ENCODE peak calls at places on chromosomes 4 and X, in five cellular contexts. One of them, this sample, is unnamed.

GRCh38 chrX:8803326-8803725 is 2.1 kb upstream of the FAM9A start:
- DNase-seq in IMR-90: no peak
- DNase-seq in sigmoid colon: no peak
- DNase-seq in heart left ventricle: no peak
- DNase-seq in uterus: no peak
- DNase-seq in this sample: no peak

GRCh38 chrX:105910563-105911105 is 88.3 kb downstream of the NRK start:
- DNase-seq in uterus: no peak
- DNase-seq in IMR-90: no peak
- DNase-seq in heart left ventricle: no peak
- DNase-seq in sigmoid colon: no peak
- DNase-seq in this sample: no peak

GRCh38 chr4:67087897-67088296 is 457.4 kb downstream of the CENPC start:
- DNase-seq in uterus: no peak
- DNase-seq in heart left ventricle: no peak
- DNase-seq in IMR-90: no peak
- DNase-seq in sigmoid colon: no peak
- DNase-seq in this sample: peak

GRCh38 chr4:112201915-112202505 is 29.6 kb upstream of the AP1AR start:
- DNase-seq in uterus: no peak
- DNase-seq in IMR-90: no peak
- DNase-seq in heart left ventricle: no peak
- DNase-seq in sigmoid colon: no peak
- DNase-seq in this sample: no peak

GRCh38 chrX:45070116-45071007 is 130.3 kb downstream of the DIPK2B start:
- DNase-seq in uterus: no peak
- DNase-seq in IMR-90: peak
- DNase-seq in sigmoid colon: no peak
- DNase-seq in heart left ventricle: no peak
- DNase-seq in this sample: peak

GRCh38 chrX:30275498-30275897 is 28.6 kb downstream of the MAGEB1 start:
- DNase-seq in heart left ventricle: no peak
- DNase-seq in sigmoid colon: no peak
- DNase-seq in uterus: no peak
- DNase-seq in IMR-90: peak
- DNase-seq in this sample: peak

GRCh38 chrX:152450076-152450475 is 1.0 kb downstream of the GABRA3 start:
- DNase-seq in uterus: no peak
- DNase-seq in IMR-90: no peak
- DNase-seq in sigmoid colon: no peak
- DNase-seq in heart left ventricle: no peak
- DNase-seq in this sample: no peak

GRCh38 chr4:84967292-84967651 is 782 bp upstream of the WDFY3 start:
- DNase-seq in sigmoid colon: no peak
- DNase-seq in IMR-90: peak
- DNase-seq in uterus: peak
- DNase-seq in heart left ventricle: no peak
- DNase-seq in this sample: no peak

GRCh38 chr4:156545003-156545785 is 426.4 kb downstream of the PDGFC start:
- DNase-seq in heart left ventricle: no peak
- DNase-seq in uterus: no peak
- DNase-seq in IMR-90: peak
- DNase-seq in sigmoid colon: no peak
- DNase-seq in this sample: peak

GRCh38 chr4:167234388-167234881 is at the start of gene SPOCK3:
- DNase-seq in sigmoid colon: no peak
- DNase-seq in heart left ventricle: peak
- DNase-seq in IMR-90: no peak
- DNase-seq in uterus: no peak
- DNase-seq in this sample: no peak

GRCh38 chr4:81663368-81663767 is 191.7 kb upstream of the RASGEF1B start:
- DNase-seq in uterus: no peak
- DNase-seq in sigmoid colon: no peak
- DNase-seq in IMR-90: no peak
- DNase-seq in heart left ventricle: no peak
- DNase-seq in this sample: no peak

GRCh38 chr4:143667461-143667860 is 33.0 kb downstream of the FREM3 start:
- DNase-seq in sigmoid colon: peak
- DNase-seq in heart left ventricle: no peak
- DNase-seq in uterus: peak
- DNase-seq in IMR-90: peak
- DNase-seq in this sample: no peak

GRCh38 chr4:145804134-145804533 is 124.2 kb downstream of the C4orf51 start:
- DNase-seq in heart left ventricle: no peak
- DNase-seq in uterus: peak
- DNase-seq in sigmoid colon: no peak
- DNase-seq in IMR-90: peak
- DNase-seq in this sample: no peak

GRCh38 chr4:2417196-2417764 is 1.2 kb downstream of the ZFYVE28 start:
- DNase-seq in heart left ventricle: no peak
- DNase-seq in uterus: no peak
- DNase-seq in sigmoid colon: no peak
- DNase-seq in IMR-90: no peak
- DNase-seq in this sample: no peak

GRCh38 chr4:62225972-62226371 is 1025.8 kb downstream of the ADGRL3 start:
- DNase-seq in IMR-90: no peak
- DNase-seq in uterus: no peak
- DNase-seq in sigmoid colon: no peak
- DNase-seq in heart left ventricle: no peak
- DNase-seq in this sample: no peak

GRCh38 chr4:71980976-71981375 is 50.8 kb upstream of the NPFFR2 start:
- DNase-seq in IMR-90: no peak
- DNase-seq in heart left ventricle: no peak
- DNase-seq in uterus: no peak
- DNase-seq in sigmoid colon: no peak
- DNase-seq in this sample: no peak

GRCh38 chr4:112170451-112170993 is 25.3 kb downstream of the FAM241A start:
- DNase-seq in IMR-90: peak
- DNase-seq in uterus: no peak
- DNase-seq in sigmoid colon: no peak
- DNase-seq in heart left ventricle: no peak
- DNase-seq in this sample: peak

DNA sequence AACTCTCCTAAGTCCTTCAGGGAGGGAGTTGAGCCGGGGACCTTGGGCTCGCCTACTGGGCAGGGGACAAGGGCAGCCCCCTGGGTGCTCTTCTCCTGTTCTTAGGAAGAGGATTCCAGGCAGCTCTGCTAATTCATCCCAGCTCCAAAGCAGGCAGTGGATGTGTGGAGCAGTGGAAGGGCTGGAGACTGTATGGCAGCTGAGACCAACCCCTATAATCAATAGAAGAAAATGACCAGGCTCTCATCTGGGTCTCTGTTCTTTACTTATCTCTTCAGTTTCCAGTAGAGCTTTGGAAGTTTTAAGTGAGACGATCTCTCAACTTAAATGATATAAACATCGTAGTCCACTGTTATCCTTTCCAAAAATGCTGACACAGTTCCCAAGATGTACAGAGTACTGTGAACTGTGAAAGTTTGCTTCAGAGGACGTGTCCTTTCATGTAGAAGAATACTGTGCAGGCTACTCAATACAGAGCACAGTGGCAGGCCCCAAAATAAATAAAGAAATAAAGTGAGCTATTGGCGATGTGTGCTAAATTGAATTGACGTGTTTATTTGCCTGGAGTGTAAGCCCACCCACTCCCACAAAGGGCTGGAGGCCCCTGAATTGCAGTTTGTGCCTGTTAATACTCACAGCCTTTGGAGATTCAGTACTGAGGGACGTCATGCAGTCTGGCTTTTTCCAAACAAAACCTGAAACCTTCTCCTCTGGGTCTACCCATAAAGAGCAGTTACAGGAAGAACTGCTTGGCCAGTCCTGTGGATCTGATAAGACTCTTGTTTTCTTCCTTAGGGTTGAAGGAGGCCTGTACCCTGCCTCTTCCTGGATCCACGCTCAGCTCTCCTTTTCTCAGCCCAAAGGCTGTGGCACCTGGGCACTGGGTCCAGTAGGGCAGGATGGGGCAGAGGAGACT is 66.2 kb downstream of the SOWAHB start:
- DNase-seq in IMR-90: peak
- DNase-seq in uterus: no peak
- DNase-seq in heart left ventricle: no peak
- DNase-seq in sigmoid colon: no peak
- DNase-seq in this sample: no peak
- H3K4me3 ChIP-seq in IMR-90: no peak
- H3K4me3 ChIP-seq in uterus: no peak
- H3K4me3 ChIP-seq in heart left ventricle: no peak
- H3K4me3 ChIP-seq in sigmoid colon: no peak
- H3K4me3 ChIP-seq in this sample: no peak

GRCh38 chr4:168787801-168788200 is 222.3 kb downstream of the CBR4 start:
- DNase-seq in IMR-90: no peak
- DNase-seq in sigmoid colon: no peak
- DNase-seq in uterus: no peak
- DNase-seq in heart left ventricle: no peak
- DNase-seq in this sample: no peak

GRCh38 chr4:168782439-168782838 is 227.6 kb downstream of the CBR4 start:
- DNase-seq in heart left ventricle: no peak
- DNase-seq in uterus: no peak
- DNase-seq in sigmoid colon: no peak
- DNase-seq in IMR-90: no peak
- DNase-seq in this sample: no peak

GRCh38 chr4:168781884-168782283 is 228.2 kb downstream of the CBR4 start:
- DNase-seq in uterus: no peak
- DNase-seq in sigmoid colon: no peak
- DNase-seq in IMR-90: no peak
- DNase-seq in heart left ventricle: no peak
- DNase-seq in this sample: no peak

GRCh38 chr4:168787334-168787733 is 222.7 kb downstream of the CBR4 start:
- DNase-seq in heart left ventricle: no peak
- DNase-seq in sigmoid colon: no peak
- DNase-seq in uterus: no peak
- DNase-seq in IMR-90: no peak
- DNase-seq in this sample: no peak

DNA sequence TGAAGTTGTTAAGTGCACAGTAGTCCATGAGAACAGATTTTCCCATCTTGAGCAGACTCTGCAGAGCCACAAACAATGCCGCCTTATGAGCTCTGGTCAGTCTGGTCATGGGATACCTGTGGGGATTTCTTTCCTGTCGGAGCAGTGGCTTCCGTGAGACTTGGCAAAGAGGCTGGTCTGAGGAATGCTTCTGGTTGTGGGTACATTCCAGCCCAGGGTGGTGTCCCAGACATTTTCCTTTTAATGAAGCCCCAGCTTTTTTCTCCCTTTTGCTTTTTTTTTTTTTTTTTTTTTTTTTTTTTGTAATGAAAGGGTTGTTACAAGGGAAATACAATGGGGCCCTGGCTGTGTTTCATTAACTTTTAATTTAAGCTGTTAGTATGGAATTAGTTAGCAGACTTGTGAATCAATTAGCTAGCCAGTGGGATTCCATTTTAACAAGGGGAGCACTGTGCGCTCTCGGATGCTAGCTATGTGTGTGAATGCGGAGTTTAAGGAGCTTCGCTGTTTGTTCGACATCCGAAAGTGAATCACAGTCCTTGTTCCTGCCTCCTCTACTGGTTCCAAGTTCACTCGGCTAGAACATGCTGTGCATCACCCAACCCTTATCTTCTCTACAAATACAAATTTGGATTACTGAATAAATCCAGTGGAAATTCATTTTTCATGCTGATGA is 225.1 kb downstream of the CBR4 start:
- DNase-seq in heart left ventricle: no peak
- DNase-seq in uterus: no peak
- DNase-seq in IMR-90: no peak
- DNase-seq in sigmoid colon: no peak
- DNase-seq in this sample: no peak
- TF ChIP-seq POLR2A in heart left ventricle: no peak
- TF ChIP-seq POLR2A in uterus: no peak
- TF ChIP-seq POLR2A in IMR-90: no peak
- TF ChIP-seq POLR2A in sigmoid colon: no peak
- TF ChIP-seq POLR2A in this sample: no peak

GRCh38 chr4:116547632-116548031 is 537.7 kb downstream of the TRAM1L1 start:
- DNase-seq in uterus: no peak
- DNase-seq in IMR-90: no peak
- DNase-seq in heart left ventricle: no peak
- DNase-seq in sigmoid colon: no peak
- DNase-seq in this sample: no peak

GRCh38 chr4:116546759-116547158 is 538.6 kb downstream of the TRAM1L1 start:
- DNase-seq in heart left ventricle: no peak
- DNase-seq in sigmoid colon: no peak
- DNase-seq in uterus: no peak
- DNase-seq in IMR-90: no peak
- DNase-seq in this sample: no peak

DNA sequence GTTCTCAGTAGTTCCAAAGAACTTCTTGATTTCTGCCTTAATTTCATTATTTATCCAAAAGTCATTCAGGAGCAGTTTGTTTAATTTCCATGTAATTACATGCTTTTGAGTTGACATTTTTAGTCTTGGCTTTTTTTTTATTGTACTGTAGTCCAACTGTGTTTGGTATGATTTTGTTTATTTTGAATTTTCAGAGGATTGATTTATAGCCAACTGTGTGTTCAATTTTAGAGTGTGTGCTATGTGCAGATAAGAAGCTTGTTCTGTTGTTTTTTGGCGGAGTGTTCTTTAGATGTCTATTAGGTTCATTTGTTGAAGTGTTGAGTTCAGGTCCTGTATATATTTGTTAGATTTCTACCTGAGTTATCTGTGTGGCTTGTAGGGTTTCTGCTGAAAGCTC is 533.6 kb downstream of the TRAM1L1 start:
- DNase-seq in heart left ventricle: no peak
- DNase-seq in sigmoid colon: no peak
- DNase-seq in IMR-90: no peak
- DNase-seq in uterus: no peak
- DNase-seq in this sample: no peak
- H3K4me3 ChIP-seq in heart left ventricle: no peak
- H3K4me3 ChIP-seq in sigmoid colon: no peak
- H3K4me3 ChIP-seq in IMR-90: no peak
- H3K4me3 ChIP-seq in uterus: no peak
- H3K4me3 ChIP-seq in this sample: no peak

DNA sequence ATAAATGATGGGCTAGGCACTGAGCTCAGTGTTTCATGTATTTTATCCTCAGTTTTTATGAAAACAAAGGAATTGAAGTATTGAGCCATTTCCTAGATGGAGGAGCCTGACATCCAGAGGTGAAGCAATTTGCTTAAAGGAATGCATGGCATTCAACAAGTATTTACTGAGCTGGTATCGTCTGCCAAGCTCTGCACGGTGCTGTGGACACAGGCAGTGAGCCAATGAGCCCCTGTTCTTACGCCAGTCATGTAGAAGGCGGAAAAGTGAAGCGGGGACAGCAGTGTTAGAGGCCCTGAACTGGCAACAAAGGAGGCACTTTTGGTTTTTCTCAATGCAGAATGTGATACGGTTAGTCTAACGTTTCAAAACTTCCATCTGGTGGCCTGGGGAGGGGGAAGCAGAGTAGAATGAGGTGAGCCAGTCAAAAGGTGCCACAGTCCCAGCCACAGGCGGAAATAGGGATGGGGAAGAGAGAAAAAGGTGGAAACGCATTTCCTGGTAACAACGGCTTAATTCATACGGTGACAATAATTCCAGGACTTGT is 134.1 kb downstream of the AFAP1 start:
- DNase-seq in sigmoid colon: no peak
- DNase-seq in IMR-90: peak
- DNase-seq in heart left ventricle: no peak
- DNase-seq in uterus: no peak
- DNase-seq in this sample: no peak
- TF ChIP-seq POLR2A in sigmoid colon: no peak
- TF ChIP-seq POLR2A in IMR-90: no peak
- TF ChIP-seq POLR2A in heart left ventricle: no peak
- TF ChIP-seq POLR2A in uterus: no peak
- TF ChIP-seq POLR2A in this sample: no peak

GRCh38 chrX:23478561-23478960 is 143.9 kb downstream of the PTCHD1 start:
- DNase-seq in heart left ventricle: no peak
- DNase-seq in sigmoid colon: no peak
- DNase-seq in uterus: no peak
- DNase-seq in IMR-90: no peak
- DNase-seq in this sample: no peak
- H3K4me3 ChIP-seq in heart left ventricle: no peak
- H3K4me3 ChIP-seq in sigmoid colon: no peak
- H3K4me3 ChIP-seq in uterus: no peak
- H3K4me3 ChIP-seq in IMR-90: no peak
- H3K4me3 ChIP-seq in this sample: no peak

This sample was measured in NB4.